ENCODE peak calls at places on chromosomes 2 and 18, in five cellular contexts. One of them, this sample, is unnamed.

GRCh38 chr2:54572636-54573531 is 116.8 kb downstream of the SPTBN1 start:
- DNase-seq in GOT3: no peak
- DNase-seq in OCI-LY7: no peak
- DNase-seq in T-helper 17 cell: no peak
- DNase-seq in foreskin fibroblast: peak; percentile 41
- DNase-seq in this sample: no peak

GRCh38 chr2:217437289-217437688 is 565.5 kb downstream of the TNS1 start:
- DNase-seq in OCI-LY7: no peak
- DNase-seq in foreskin fibroblast: no peak
- DNase-seq in GOT3: no peak
- DNase-seq in T-helper 17 cell: no peak
- DNase-seq in this sample: no peak

GRCh38 chr2:96207073-96207777 is 1.4 kb downstream of the STARD7 start:
- DNase-seq in T-helper 17 cell: no peak
- DNase-seq in foreskin fibroblast: no peak
- DNase-seq in OCI-LY7: peak; percentile 25
- DNase-seq in GOT3: no peak
- DNase-seq in this sample: no peak

GRCh38 chr2:110990440-110990839 is 130.3 kb upstream of the BCL2L11 start:
- DNase-seq in foreskin fibroblast: no peak
- DNase-seq in T-helper 17 cell: no peak
- DNase-seq in OCI-LY7: no peak
- DNase-seq in GOT3: no peak
- DNase-seq in this sample: no peak

GRCh38 chr2:79040967-79041582 is 15.6 kb downstream of the REG3G start:
- DNase-seq in foreskin fibroblast: no peak
- DNase-seq in OCI-LY7: peak; percentile 37
- DNase-seq in GOT3: no peak
- DNase-seq in T-helper 17 cell: no peak
- DNase-seq in this sample: no peak

GRCh38 chr2:142672698-142673097 is 204.8 kb upstream of the KYNU start:
- DNase-seq in GOT3: no peak
- DNase-seq in T-helper 17 cell: no peak
- DNase-seq in OCI-LY7: no peak
- DNase-seq in foreskin fibroblast: no peak
- DNase-seq in this sample: no peak

GRCh38 chr2:60589093-60589492 is 35.6 kb upstream of the BCL11A start:
- DNase-seq in foreskin fibroblast: no peak
- DNase-seq in T-helper 17 cell: no peak
- DNase-seq in OCI-LY7: no peak
- DNase-seq in GOT3: no peak
- DNase-seq in this sample: no peak

GRCh38 chr2:241991236-241991635 is 121.7 kb downstream of the RTP5 start:
- DNase-seq in T-helper 17 cell: no peak
- DNase-seq in foreskin fibroblast: no peak
- DNase-seq in OCI-LY7: no peak
- DNase-seq in GOT3: no peak
- DNase-seq in this sample: no peak

GRCh38 chr2:109164739-109165221 is 35.8 kb downstream of the SH3RF3 start:
- DNase-seq in foreskin fibroblast: peak; percentile 88
- DNase-seq in GOT3: no peak
- DNase-seq in OCI-LY7: no peak
- DNase-seq in T-helper 17 cell: no peak
- DNase-seq in this sample: no peak

GRCh38 chr2:20444993-20445910 is 1.6 kb upstream of the RHOB start:
- DNase-seq in OCI-LY7: no peak
- DNase-seq in T-helper 17 cell: no peak
- DNase-seq in foreskin fibroblast: no peak
- DNase-seq in GOT3: no peak
- DNase-seq in this sample: no peak

GRCh38 chr18:49677762-49678398 is 116.0 kb downstream of the LIPG start:
- DNase-seq in foreskin fibroblast: no peak
- DNase-seq in T-helper 17 cell: no peak
- DNase-seq in OCI-LY7: no peak
- DNase-seq in GOT3: no peak
- DNase-seq in this sample: no peak

GRCh38 chr2:143533846-143534245 is 404.6 kb downstream of the ARHGAP15 start:
- DNase-seq in foreskin fibroblast: no peak
- DNase-seq in T-helper 17 cell: no peak
- DNase-seq in GOT3: no peak
- DNase-seq in OCI-LY7: no peak
- DNase-seq in this sample: no peak

GRCh38 chr2:16774980-16775963 is 109.6 kb upstream of the CYRIA start:
- DNase-seq in OCI-LY7: no peak
- DNase-seq in T-helper 17 cell: no peak
- DNase-seq in foreskin fibroblast: no peak
- DNase-seq in GOT3: no peak
- DNase-seq in this sample: no peak

GRCh38 chr2:47379384-47379783 is 23.6 kb upstream of the MSH2 start:
- DNase-seq in GOT3: no peak
- DNase-seq in T-helper 17 cell: no peak
- DNase-seq in OCI-LY7: no peak
- DNase-seq in foreskin fibroblast: no peak
- DNase-seq in this sample: no peak

GRCh38 chr2:241692448-241692847 is 5.8 kb upstream of the DTYMK start:
- DNase-seq in T-helper 17 cell: no peak
- DNase-seq in foreskin fibroblast: peak; percentile 89
- DNase-seq in GOT3: no peak
- DNase-seq in OCI-LY7: no peak
- DNase-seq in this sample: no peak

GRCh38 chr2:147327636-147328035 is 517.2 kb upstream of the ACVR2A start:
- DNase-seq in GOT3: no peak
- DNase-seq in OCI-LY7: no peak
- DNase-seq in foreskin fibroblast: no peak
- DNase-seq in T-helper 17 cell: no peak
- DNase-seq in this sample: no peak

GRCh38 chr18:77948571-77948970 is 698.9 kb downstream of the GALR1 start:
- DNase-seq in GOT3: no peak
- DNase-seq in T-helper 17 cell: no peak
- DNase-seq in foreskin fibroblast: no peak
- DNase-seq in OCI-LY7: no peak
- DNase-seq in this sample: no peak

GRCh38 chr18:36295880-36296301 is 1.6 kb upstream of the FHOD3 start:
- DNase-seq in GOT3: no peak
- DNase-seq in OCI-LY7: no peak
- DNase-seq in foreskin fibroblast: no peak
- DNase-seq in T-helper 17 cell: no peak
- DNase-seq in this sample: no peak

GRCh38 chr2:140454717-140455116 is 1674.5 kb upstream of the NXPH2 start:
- DNase-seq in GOT3: no peak
- DNase-seq in T-helper 17 cell: no peak
- DNase-seq in foreskin fibroblast: peak; percentile 88
- DNase-seq in OCI-LY7: no peak
- DNase-seq in this sample: no peak

GRCh38 chr2:171747371-171747770 is 60.1 kb downstream of the DYNC1I2 start:
- DNase-seq in OCI-LY7: no peak
- DNase-seq in T-helper 17 cell: no peak
- DNase-seq in GOT3: no peak
- DNase-seq in foreskin fibroblast: no peak
- DNase-seq in this sample: no peak

GRCh38 chr2:27075219-27075871 is 3.1 kb upstream of the EMILIN1 start:
- DNase-seq in GOT3: no peak
- DNase-seq in T-helper 17 cell: peak; percentile 40
- DNase-seq in foreskin fibroblast: peak; percentile 23
- DNase-seq in OCI-LY7: peak; percentile 81
- DNase-seq in this sample: no peak

GRCh38 chr2:8312861-8313768 is 368.7 kb upstream of the ID2 start:
- DNase-seq in GOT3: no peak
- DNase-seq in OCI-LY7: peak; percentile 80
- DNase-seq in foreskin fibroblast: peak; percentile 13
- DNase-seq in T-helper 17 cell: no peak
- DNase-seq in this sample: no peak

This sample was measured in activated B cell treated with CpG ODN at 0.5 μM for 24 hours.